ENCODE peak calls at places on chromosomes 1 and 21, in six cellular contexts. U is upper lobe of left lung; D is foreskin keratinocyte; K is stimulated activated effector memory CD8-positive, alpha-beta T cell treated with anti-CD3 and anti-CD28 coated beads, Interleukin-12 subunit alpha, Interleukin-12 subunit beta, amount 100 ng/mL, for 72 hours; E is body of pancreas; A is RWPE2. J is an unnamed sample.
A peak's percentile ranks its signal among the peaks of the same experiment; 100 is the strongest.

GRCh38 chr1:35243681-35244080 is 24.8 kb upstream of the ZMYM4 start:
- ATAC-seq in U (no peak), D (no peak), K (no peak), E (no peak), A (no peak), J (no peak)

GRCh38 chr1:200880212-200880611 is 7.4 kb downstream of the GPR25 start:
- ATAC-seq in K (peak; percentile 91), U (no peak), D (peak; percentile 56), E (no peak), A (no peak), J (no peak)

GRCh38 chr1:246569248-246570238 is 3.3 kb downstream of the CNST start:
- ATAC-seq in U (no peak), K (peak; percentile 60), E (no peak), D (peak; percentile 1), A (no peak), J (no peak)

GRCh38 chr1:41804176-41804575 is 114.5 kb downstream of the HIVEP3 start:
- ATAC-seq in A (no peak), U (no peak), E (no peak), D (no peak), K (no peak), J (no peak)

GRCh38 chr1:89781494-89782126 is 39.2 kb upstream of the LRRC8D start:
- ATAC-seq in A (no peak), E (no peak), D (no peak), U (no peak), K (peak; percentile 66), J (no peak)

GRCh38 chr1:66265796-66266195 is 268.2 kb upstream of the SGIP1 start:
- ATAC-seq in D (no peak), U (no peak), K (peak; percentile 37), E (no peak), A (no peak), J (no peak)

GRCh38 chr1:36425791-36426190 is 24.5 kb downstream of the OSCP1 start:
- ATAC-seq in E (no peak), U (no peak), A (peak; percentile 66), D (peak; percentile 97), K (peak; percentile 82), J (no peak)

GRCh38 chr1:53835491-53835890 is 2.6 kb downstream of the NDC1 start:
- ATAC-seq in A (no peak), U (no peak), D (no peak), K (no peak), E (no peak), J (no peak)

GRCh38 chr1:225846331-225847310 is 35.6 kb downstream of the TMEM63A start:
- ATAC-seq in A (no peak), E (no peak), D (no peak), U (no peak), K (no peak), J (no peak)

GRCh38 chr1:237043846-237044636 is 2.1 kb downstream of the RYR2 start:
- ATAC-seq in U (no peak), A (no peak), D (no peak), E (no peak), K (no peak), J (no peak)

GRCh38 chr1:151520359-151520758 is 9.2 kb downstream of the CGN start:
- ATAC-seq in U (no peak), E (no peak), K (no peak), A (no peak), D (no peak), J (no peak)

GRCh38 chr1:48127735-48128685 is 94.5 kb upstream of the SLC5A9 start:
- ATAC-seq in E (no peak), K (no peak), U (no peak), A (peak; percentile 49), D (peak; percentile 98), J (no peak)

GRCh38 chr1:44903261-44903660 is 60.2 kb upstream of the PTCH2 start:
- ATAC-seq in A (no peak), D (no peak), K (no peak), E (no peak), U (no peak), J (peak; percentile 25)

GRCh38 chr21:31974454-31974985 is 101.7 kb downstream of the HUNK start:
- ATAC-seq in D (no peak), U (no peak), K (peak; percentile 82), A (no peak), E (no peak), J (no peak)

GRCh38 chr1:222790520-222790919 is 24.3 kb upstream of the DISP1 start:
- ATAC-seq in D (no peak), A (no peak), E (no peak), U (no peak), K (peak; percentile 77), J (no peak)

GRCh38 chr21:42063206-42063577 is 7.9 kb upstream of the UMODL1 start:
- ATAC-seq in A (no peak), E (no peak), K (no peak), U (no peak), D (no peak), J (no peak)

GRCh38 chr21:25872271-25872670 is 137.5 kb downstream of the GABPA start:
- ATAC-seq in U (no peak), K (no peak), E (no peak), D (no peak), A (no peak), J (no peak)

GRCh38 chr1:64986903-64987871 is 20.8 kb upstream of the JAK1 start:
- ATAC-seq in U (no peak), K (peak; percentile 75), A (no peak), E (no peak), D (no peak), J (peak; percentile 65)

GRCh38 chr1:223364685-223365382 is 858 bp upstream of the SUSD4 start:
- ATAC-seq in A (no peak), D (peak; percentile 26), U (no peak), K (peak; percentile 44), E (no peak), J (peak; percentile 29)

GRCh38 chr1:37509181-37509580 is 5.4 kb downstream of the MEAF6 start:
- ATAC-seq in E (no peak), D (peak; percentile 37), K (no peak), U (no peak), A (no peak), J (no peak)

GRCh38 chr1:54376085-54377039 is 29.8 kb downstream of the SSBP3 start:
- ATAC-seq in U (no peak), A (no peak), D (no peak), K (peak; percentile 68), E (no peak), J (no peak)

GRCh38 chr1:162997499-162998285 is 71.5 kb upstream of the RGS4 start:
- ATAC-seq in E (no peak), K (no peak), D (no peak), U (no peak), A (peak; percentile 41), J (no peak)